ENCODE peak calls at places on chromosomes 16 and 17, in six cellular contexts. T, R, A, X, P and H are unnamed samples.

GRCh38 chr17:41909088-41909487 is 9.7 kb downstream of the ACLY start:
- DNase-seq in X (no peak), T (no peak), A (no peak), R (no peak), P (no peak), H (no peak)

GRCh38 chr16:73390936-73391335 is 343.0 kb upstream of the ZFHX3 start:
- DNase-seq in X (peak), T (no peak), P (no peak), R (no peak), A (peak), H (no peak)

GRCh38 chr17:28684963-28685362 is 23.0 kb downstream of the SUPT6H start:
- DNase-seq in A (no peak), R (peak), T (no peak), P (no peak), X (no peak), H (no peak)

GRCh38 chr16:10738231-10739077 is 5.2 kb upstream of the NUBP1 start:
- DNase-seq in P (no peak), A (no peak), T (no peak), X (peak), R (peak), H (peak)

GRCh38 chr17:61926831-61927210 is 961 bp downstream of the INTS2 start:
- DNase-seq in T (no peak), R (no peak), A (no peak), X (peak), P (peak), H (no peak)

GRCh38 chr17:82236142-82236971 is 7.5 kb downstream of the SLC16A3 start:
- DNase-seq in X (peak), T (peak), R (peak), P (no peak), A (no peak), H (no peak)

GRCh38 chr17:43673516-43674323 is 12.0 kb upstream of the MEOX1 start:
- DNase-seq in X (peak), P (no peak), R (peak), T (peak), A (no peak), H (peak)

GRCh38 chr16:89827383-89828198 is 684 bp upstream of the SPIRE2 start:
- DNase-seq in P (no peak), A (no peak), X (peak), T (no peak), R (peak), H (no peak)

GRCh38 chr17:77127735-77128361 is 12.9 kb upstream of the SEC14L1 start:
- DNase-seq in T (no peak), A (no peak), R (no peak), X (no peak), P (no peak), H (no peak)

GRCh38 chr16:12168054-12169018 is 191.8 kb downstream of the SNX29 start:
- DNase-seq in A (no peak), P (no peak), T (no peak), X (no peak), R (no peak), H (no peak)

GRCh38 chr16:19119564-19119963 is 5.8 kb downstream of the ITPRIPL2 start:
- DNase-seq in T (no peak), R (no peak), A (peak), X (peak), P (peak), H (no peak)

GRCh38 chr16:67088551-67088950 is 21.2 kb upstream of the PHAF1 start:
- DNase-seq in X (no peak), P (no peak), R (no peak), T (no peak), A (no peak), H (no peak)

GRCh38 chr17:61149862-61150362 is 249.7 kb upstream of the TBX2 start:
- DNase-seq in X (no peak), T (no peak), P (no peak), A (no peak), R (peak), H (no peak)

GRCh38 chr17:64343071-64343774 is 47.4 kb downstream of the PECAM1 start:
- DNase-seq in R (no peak), X (no peak), A (no peak), T (no peak), P (no peak), H (no peak)